ENCODE peak calls at places on chromosome 2, in seven cellular contexts. H is transverse colon; G is astrocyte; T is stimulated activated CD4-positive, alpha-beta T cell treated with anti-CD3 and anti-CD28 coated beads, Interleukin-12 subunit alpha, Interleukin-12 subunit beta, amount 100 ng/mL, for 48 hours; E is ELF-1; L is NCI-H510A; Q is AG08396. N is an unnamed sample.

GRCh38 chr2:216073773-216074172 is 7.8 kb downstream of the PECR start:
- DNase-seq in H (no peak), G (no peak), T (no peak), E (no peak), L (no peak), Q (no peak), N (no peak)

GRCh38 chr2:146321175-146321574 is 1523.7 kb upstream of the ACVR2A start:
- DNase-seq in H (no peak), G (peak), T (no peak), E (peak), L (no peak), Q (no peak), N (no peak)

GRCh38 chr2:207046642-207047213 is 107.4 kb downstream of the CPO start:
- DNase-seq in H (no peak), G (no peak), T (peak), E (no peak), L (peak), Q (no peak), N (no peak)

GRCh38 chr2:196473617-196474016 is 165.9 kb upstream of the CCDC150 start:
- DNase-seq in H (no peak), G (no peak), T (no peak), E (no peak), L (no peak), Q (no peak), N (no peak)

GRCh38 chr2:68357608-68358337 is 7.3 kb upstream of the PLEK start:
- DNase-seq in H (peak), G (peak), T (no peak), E (peak), L (no peak), Q (peak), N (no peak)

GRCh38 chr2:225030089-225030653 is 12.1 kb downstream of the DOCK10 start:
- DNase-seq in H (no peak), G (no peak), T (no peak), E (no peak), L (no peak), Q (no peak), N (no peak)

GRCh38 chr2:191206613-191207471 is 38.4 kb upstream of the MYO1B start:
- DNase-seq in H (peak), G (no peak), T (no peak), E (no peak), L (peak), Q (no peak), N (no peak)

GRCh38 chr2:26284132-26284531 is 39.4 kb downstream of the HADHB start:
- DNase-seq in H (no peak), G (peak), T (no peak), E (no peak), L (no peak), Q (peak), N (no peak)

GRCh38 chr2:8661736-8662135 is 20.1 kb upstream of the ID2 start:
- DNase-seq in H (no peak), G (peak), T (no peak), E (no peak), L (no peak), Q (peak), N (no peak)

GRCh38 chr2:168494190-168494711 is 38.2 kb downstream of the CERS6 start:
- DNase-seq in H (peak), G (no peak), T (peak), E (peak), L (no peak), Q (no peak), N (no peak)

GRCh38 chr2:61356958-61357350 is 113.9 kb downstream of the USP34 start:
- DNase-seq in H (no peak), G (peak), T (no peak), E (no peak), L (no peak), Q (peak), N (no peak)

GRCh38 chr2:160033732-160034392 is 28.6 kb downstream of the PLA2R1 start:
- DNase-seq in H (no peak), G (peak), T (no peak), E (no peak), L (no peak), Q (no peak), N (no peak)

GRCh38 chr2:206423147-206423546 is 20.2 kb upstream of the ADAM23 start:
- DNase-seq in H (no peak), G (no peak), T (no peak), E (peak), L (no peak), Q (no peak), N (no peak)

GRCh38 chr2:23430263-23430662 is 45.3 kb downstream of the KLHL29 start:
- DNase-seq in H (no peak), G (peak), T (no peak), E (no peak), L (no peak), Q (peak), N (no peak)